ENCODE peak calls at places on chromosome 3, in four cellular contexts. C is AML-193, A is AG04449, D is DMS 273 treated with DMSO at 0.1 percent for 48 hours. Q is an unnamed sample.

GRCh38 chr3:42778644-42779043 is 5.6 kb upstream of the CCDC13 start:
- DNase-seq in C (no peak), D (no peak), A (no peak), Q (no peak)

GRCh38 chr3:60764870-60765269 is 486.4 kb downstream of the FHIT start:
- DNase-seq in A (no peak), D (no peak), C (peak; percentile 17), Q (no peak)

GRCh38 chr3:176190755-176191154 is 1006.5 kb downstream of the TBL1XR1 start:
- DNase-seq in C (no peak), D (no peak), A (no peak), Q (no peak)

GRCh38 chr3:113084777-113085176 is 94.0 kb downstream of the GTPBP8 start:
- DNase-seq in A (peak; percentile 53), C (no peak), D (peak; percentile 52), Q (no peak)

GRCh38 chr3:119717520-119717919 is 14.7 kb downstream of the CFAP91 start:
- DNase-seq in A (no peak), D (no peak), C (no peak), Q (no peak)

GRCh38 chr3:158920375-158920774 is 118.5 kb downstream of the MFSD1 start:
- DNase-seq in A (no peak), C (no peak), D (no peak), Q (no peak)

GRCh38 chr3:177263615-177264365 is 66.5 kb upstream of the TBL1XR1 start:
- DNase-seq in A (no peak), D (no peak), C (peak; percentile 63), Q (no peak)

GRCh38 chr3:126380011-126380768 is 14.5 kb upstream of the CFAP100 start:
- DNase-seq in D (no peak), C (no peak), A (no peak), Q (no peak)

GRCh38 chr3:183487046-183487445 is 58.6 kb upstream of the MCF2L2 start:
- DNase-seq in C (no peak), D (no peak), A (no peak), Q (no peak)

GRCh38 chr3:123559040-123559861 is 25.6 kb downstream of the HACD2 start:
- DNase-seq in D (peak; percentile 20), A (no peak), C (peak; percentile 78), Q (no peak)

GRCh38 chr3:185420762-185421161 is 57.8 kb downstream of the MAP3K13 start:
- DNase-seq in A (no peak), D (peak; percentile 90), C (no peak), Q (no peak)

GRCh38 chr3:53255360-53255774 is 455 bp downstream of the TKT start:
- DNase-seq in D (no peak), A (no peak), C (no peak), Q (peak; percentile 50)

GRCh38 chr3:149512073-149512782 is 37.7 kb downstream of the TM4SF4 start:
- DNase-seq in D (peak; percentile 37), C (peak; percentile 37), A (no peak), Q (no peak)

GRCh38 chr3:111594205-111594604 is 941 bp downstream of the ZBED2 start:
- DNase-seq in C (no peak), A (peak; percentile 47), D (no peak), Q (no peak)

GRCh38 chr3:143222505-143222904 is 102.9 kb downstream of the CHST2 start:
- DNase-seq in A (no peak), C (no peak), D (no peak), Q (no peak)

GRCh38 chr3:14633819-14634424 is 17.6 kb upstream of the CCDC174 start:
- DNase-seq in C (peak; percentile 85), A (no peak), D (no peak), Q (peak; percentile 60)

GRCh38 chr3:124611520-124611919 is 118.7 kb upstream of the UMPS start:
- DNase-seq in C (no peak), D (no peak), A (no peak), Q (no peak)

GRCh38 chr3:13359916-13360315 is 60.2 kb downstream of the NUP210 start:
- DNase-seq in A (no peak), D (no peak), C (no peak), Q (no peak)

GRCh38 chr3:154225536-154225935 is 98.8 kb downstream of the DHX36 start:
- DNase-seq in D (no peak), C (no peak), A (no peak), Q (no peak)

GRCh38 chr3:34067442-34068130 is 269.2 kb downstream of the PDCD6IP start:
- DNase-seq in A (no peak), C (no peak), D (no peak), Q (no peak)

GRCh38 chr3:184129012-184129411 is 6.1 kb upstream of the EIF2B5 start:
- DNase-seq in A (no peak), D (no peak), C (peak; percentile 31), Q (no peak)

GRCh38 chr3:13867727-13868126 is 12.1 kb downstream of the WNT7A start:
- DNase-seq in A (no peak), C (no peak), D (no peak), Q (no peak)

GRCh38 chr3:173932624-173933023 is 535.1 kb downstream of the NLGN1 start:
- DNase-seq in A (peak; percentile 55), C (no peak), D (no peak), Q (no peak)

GRCh38 chr3:171173732-171174131 is 147.2 kb upstream of the SLC2A2 start:
- DNase-seq in A (no peak), D (no peak), C (no peak), Q (no peak)

Q was measured in activated naive CD4-positive, alpha-beta T cell treated with anti-CD3 and anti-CD28 coated beads, Interleukin-2, amount 50 U/mL, for 16 hours.